ENCODE peak calls at places on chromosomes 16 and 17, in seven cellular contexts. K is fibroblast of pulmonary artery, F is A549, S is fibroblast of mammary gland, Q is AG10803, E is HFF-Myc, A is AG04450. D is an unnamed sample.

GRCh38 chr17:68953340-68953997 is 1.7 kb downstream of the ABCA8 start:
- DNase-seq in K (peak), F (no peak), S (no peak), Q (no peak), E (no peak), A (no peak), D (no peak)

GRCh38 chr17:77596491-77597420 is 361.7 kb upstream of the TNRC6C start:
- DNase-seq in K (no peak), F (no peak), S (no peak), Q (no peak), E (no peak), A (no peak), D (no peak)

GRCh38 chr16:28616636-28617035 is 6.8 kb upstream of the SULT1A1 start:
- DNase-seq in K (no peak), F (no peak), S (no peak), Q (no peak), E (no peak), A (no peak), D (no peak)

GRCh38 chr17:29461807-29462206 is 71.6 kb downstream of the TAOK1 start:
- DNase-seq in K (no peak), F (no peak), S (no peak), Q (peak), E (no peak), A (no peak), D (no peak)

GRCh38 chr17:2011421-2012371 is 13.4 kb downstream of the RTN4RL1 start:
- DNase-seq in K (no peak), F (no peak), S (peak), Q (peak), E (no peak), A (no peak), D (peak)

GRCh38 chr16:13118091-13118490 is 216.7 kb downstream of the SHISA9 start:
- DNase-seq in K (no peak), F (no peak), S (no peak), Q (no peak), E (no peak), A (no peak), D (no peak)

GRCh38 chr16:56888806-56889205 is 23.8 kb downstream of the SLC12A3 start:
- DNase-seq in K (no peak), F (no peak), S (no peak), Q (no peak), E (no peak), A (no peak), D (no peak)

GRCh38 chr16:35196313-35196712 is 1736.9 kb downstream of the TP53TG3F start:
- DNase-seq in K (no peak), F (no peak), S (no peak), Q (no peak), E (no peak), A (no peak), D (no peak)

GRCh38 chr17:69012895-69013805 is 47.6 kb downstream of the ABCA9 start:
- DNase-seq in K (peak), F (peak), S (peak), Q (peak), E (no peak), A (no peak), D (peak)

GRCh38 chr16:75620326-75621169 is 2.5 kb downstream of the ADAT1 start:
- DNase-seq in K (no peak), F (no peak), S (no peak), Q (no peak), E (no peak), A (no peak), D (no peak)

GRCh38 chr17:66006654-66007053 is 185.3 kb downstream of the CEP112 start:
- DNase-seq in K (no peak), F (no peak), S (no peak), Q (no peak), E (no peak), A (no peak), D (no peak)

GRCh38 chr17:56440391-56440790 is 153.1 kb upstream of the NOG start:
- DNase-seq in K (no peak), F (peak), S (peak), Q (no peak), E (no peak), A (no peak), D (peak)

GRCh38 chr16:89190150-89190958 is 10.0 kb downstream of the SLC22A31 start:
- DNase-seq in K (no peak), F (no peak), S (no peak), Q (no peak), E (no peak), A (no peak), D (no peak)

GRCh38 chr17:12107905-12108304 is 87.2 kb downstream of the MAP2K4 start:
- DNase-seq in K (peak), F (no peak), S (peak), Q (peak), E (no peak), A (no peak), D (no peak)

GRCh38 chr17:19372004-19372365 is 6.3 kb upstream of the MAPK7 start:
- DNase-seq in K (no peak), F (no peak), S (no peak), Q (no peak), E (no peak), A (no peak), D (no peak)

GRCh38 chr16:82660078-82660645 is 33.4 kb downstream of the CDH13 start:
- DNase-seq in K (peak), F (no peak), S (peak), Q (peak), E (no peak), A (no peak), D (peak)
- H3K4me3 ChIP-seq in K (no peak), F (no peak), S (no peak), Q (peak), E (no peak), A (no peak), D (no peak)

GRCh38 chr17:33258291-33258690 is 34.8 kb downstream of the ASIC2 start:
- DNase-seq in K (no peak), F (no peak), S (no peak), Q (no peak), E (no peak), A (no peak), D (no peak)
- TF ChIP-seq CTCF in K (no peak), F (no peak), S (no peak), Q (no peak), E (no peak), A (no peak), D (no peak)

DNA sequence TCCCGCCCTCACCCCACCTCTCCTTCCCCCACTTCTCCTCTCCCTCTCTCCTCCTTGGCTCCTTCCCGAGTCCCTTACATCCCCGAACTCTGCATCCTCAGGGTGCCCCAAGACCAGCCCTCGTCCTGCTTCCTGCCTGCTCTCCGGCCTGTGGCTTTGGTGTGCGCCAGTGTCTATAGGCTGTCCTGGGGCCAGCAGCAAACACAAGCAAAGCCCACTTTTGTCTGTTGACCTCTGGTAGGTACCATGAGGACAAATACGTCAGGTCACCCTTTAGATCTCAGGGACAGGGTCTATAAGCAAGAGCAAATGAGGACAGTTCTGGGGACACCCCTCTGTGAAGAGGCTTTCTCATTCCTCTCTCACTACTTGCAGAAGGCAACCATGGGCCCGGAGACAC is 327 bp upstream of the COPZ2 start:
- DNase-seq in K (no peak), F (no peak), S (no peak), Q (peak), E (no peak), A (no peak), D (no peak)
- H3K4me3 ChIP-seq in K (peak), F (peak), S (peak), Q (peak), E (peak), A (peak), D (peak)

GRCh38 chr17:15436399-15437369 is 30.7 kb downstream of the CDRT4 start:
- DNase-seq in K (peak), F (peak), S (peak), Q (peak), E (peak), A (peak), D (peak)
- TF ChIP-seq CTCF in K (peak), F (no peak), S (peak), Q (peak), E (peak), A (peak), D (peak)

GRCh38 chr17:74612046-74612445 is 11.5 kb downstream of the CD300E start:
- DNase-seq in K (no peak), F (no peak), S (no peak), Q (no peak), E (no peak), A (no peak), D (no peak)
- H3K4me3 ChIP-seq in K (no peak), F (no peak), S (no peak), Q (no peak), E (no peak), A (no peak), D (no peak)

GRCh38 chr16:29770250-29770929 is 7.7 kb upstream of the ZG16 start:
- DNase-seq in K (no peak), F (no peak), S (no peak), Q (no peak), E (no peak), A (no peak), D (no peak)
- TF ChIP-seq CTCF in K (no peak), F (no peak), S (no peak), Q (no peak), E (no peak), A (no peak), D (no peak)

GRCh38 chr16:71254832-71255560 is 24.5 kb upstream of the HYDIN start:
- DNase-seq in K (no peak), F (no peak), S (no peak), Q (no peak), E (no peak), A (no peak), D (no peak)

GRCh38 chr16:71259086-71259485 is 28.6 kb upstream of the HYDIN start:
- DNase-seq in K (no peak), F (no peak), S (no peak), Q (no peak), E (no peak), A (no peak), D (no peak)

GRCh38 chr16:71255721-71256120 is 25.2 kb upstream of the HYDIN start:
- DNase-seq in K (no peak), F (no peak), S (no peak), Q (no peak), E (no peak), A (no peak), D (no peak)

GRCh38 chr16:71258371-71258770 is 27.8 kb upstream of the HYDIN start:
- DNase-seq in K (no peak), F (no peak), S (no peak), Q (no peak), E (no peak), A (no peak), D (no peak)

GRCh38 chr16:71257768-71258167 is 27.2 kb upstream of the HYDIN start:
- DNase-seq in K (no peak), F (no peak), S (no peak), Q (no peak), E (no peak), A (no peak), D (no peak)
- H3K4me3 ChIP-seq in K (no peak), F (no peak), S (no peak), Q (no peak), E (no peak), A (no peak), D (no peak)

GRCh38 chr17:61575983-61576382 is 15.0 kb downstream of the NACA2 start:
- DNase-seq in K (no peak), F (no peak), S (no peak), Q (no peak), E (no peak), A (no peak), D (no peak)
- TF ChIP-seq CTCF in K (no peak), F (no peak), S (no peak), Q (no peak), E (no peak), A (no peak), D (no peak)

GRCh38 chr17:42000399-42001076 is 16.7 kb downstream of the DNAJC7 start:
- DNase-seq in K (no peak), F (no peak), S (no peak), Q (no peak), E (no peak), A (no peak), D (no peak)
- H3K4me3 ChIP-seq in K (no peak), F (no peak), S (no peak), Q (no peak), E (no peak), A (no peak), D (no peak)

GRCh38 chr17:50146927-50147640 is 3.4 kb downstream of the PPP1R9B start:
- DNase-seq in K (no peak), F (no peak), S (no peak), Q (no peak), E (no peak), A (no peak), D (no peak)

GRCh38 chr17:50145532-50146229 is 4.8 kb downstream of the PPP1R9B start:
- DNase-seq in K (no peak), F (no peak), S (no peak), Q (no peak), E (no peak), A (no peak), D (no peak)

GRCh38 chr17:50147841-50148225 is 2.6 kb downstream of the PPP1R9B start:
- DNase-seq in K (peak), F (peak), S (no peak), Q (peak), E (no peak), A (no peak), D (no peak)

GRCh38 chr17:50144845-50145531 is 5.5 kb downstream of the PPP1R9B start:
- DNase-seq in K (no peak), F (no peak), S (peak), Q (no peak), E (no peak), A (no peak), D (peak)

DNA sequence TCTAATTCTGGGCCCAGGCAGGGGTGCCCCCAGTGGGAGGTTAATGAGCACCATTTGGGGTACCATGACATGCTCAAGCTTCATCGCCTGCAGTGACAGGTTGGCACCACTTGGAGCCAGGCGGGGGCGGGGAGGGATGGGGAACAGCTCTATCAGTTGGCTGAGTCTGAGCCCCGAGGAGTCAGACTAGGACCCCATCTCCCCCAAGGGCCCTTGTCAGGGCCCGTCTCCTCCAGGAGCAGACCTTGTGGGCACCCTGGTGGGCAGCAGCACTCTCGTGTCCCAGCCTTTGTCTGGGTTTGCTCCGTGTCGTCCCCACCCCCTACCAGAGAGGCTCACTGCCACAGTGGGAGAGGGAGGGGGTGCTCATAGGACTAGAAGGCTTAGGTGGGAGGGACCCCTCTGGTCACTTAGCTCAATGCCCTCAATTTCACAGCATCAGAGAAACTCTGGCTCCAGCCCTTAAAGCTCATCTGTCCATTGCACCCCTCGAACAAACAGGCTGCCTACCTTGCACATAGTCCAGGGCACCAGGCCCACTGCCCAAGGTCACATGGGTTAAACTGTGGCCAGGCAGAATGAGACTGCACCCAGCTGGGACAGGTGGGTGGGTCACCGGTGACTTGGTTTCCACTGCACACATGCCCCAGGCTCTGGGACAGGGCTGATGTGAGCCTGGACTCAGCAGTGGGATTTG is 4.1 kb downstream of the PPP1R9B start:
- DNase-seq in K (no peak), F (no peak), S (no peak), Q (no peak), E (no peak), A (no peak), D (no peak)
- TF ChIP-seq CTCF in K (no peak), F (no peak), S (no peak), Q (peak), E (no peak), A (no peak), D (no peak)